ENCODE peak calls at places on chromosome 4, in eight cellular contexts. J is PC-3, E is GM23248, H is H9, I is colonic mucosa, G is IMR-90, V is neural progenitor cell, W is SK-N-SH. P is an unnamed sample.

GRCh38 chr4:8696369-8697127 is 104.0 kb downstream of the CPZ start:
- DNase-seq in W (no peak), E (no peak), H (peak; percentile 22), G (no peak), J (no peak), V (no peak), I (no peak), P (no peak)

GRCh38 chr4:71333960-71334951 is 4.6 kb upstream of the SLC4A4 start:
- DNase-seq in I (no peak), W (no peak), V (no peak), H (no peak), E (peak; percentile 71), J (peak; percentile 60), G (peak; percentile 66), P (no peak)

GRCh38 chr4:75598390-75598789 is 31.9 kb downstream of the CDKL2 start:
- DNase-seq in V (no peak), J (peak; percentile 8), W (no peak), H (no peak), E (peak; percentile 58), G (peak; percentile 39), I (no peak), P (peak; percentile 98)

GRCh38 chr4:123304151-123305021 is 92.2 kb upstream of the SPRY1 start:
- DNase-seq in W (no peak), I (no peak), V (peak; percentile 94), E (no peak), H (peak; percentile 89), J (no peak), G (no peak), P (no peak)

GRCh38 chr4:73603854-73604584 is 16.2 kb downstream of the RASSF6 start:
- DNase-seq in W (no peak), G (peak; percentile 6), I (no peak), E (no peak), J (no peak), H (no peak), V (no peak), P (no peak)

GRCh38 chr4:182192511-182193181 is 50.6 kb upstream of the TENM3 start:
- DNase-seq in H (no peak), I (no peak), J (no peak), V (no peak), G (peak; percentile 66), E (no peak), W (no peak), P (no peak)

GRCh38 chr4:56468097-56468422 is 643 bp downstream of the SRP72 start:
- DNase-seq in J (peak; percentile 63), W (peak; percentile 60), G (peak; percentile 35), V (peak; percentile 51), H (no peak), E (peak; percentile 73), I (peak; percentile 68), P (peak; percentile 56)

GRCh38 chr4:128501239-128501638 is 213.6 kb upstream of the PGRMC2 start:
- DNase-seq in G (no peak), H (no peak), I (no peak), J (peak; percentile 44), E (no peak), W (no peak), V (no peak), P (no peak)

GRCh38 chr4:41994461-41994860 is 4.1 kb downstream of the SLC30A9 start:
- DNase-seq in I (no peak), W (no peak), J (no peak), G (no peak), V (no peak), H (no peak), E (peak; percentile 4), P (no peak)

GRCh38 chr4:16682996-16683395 is 215.4 kb downstream of the LDB2 start:
- DNase-seq in E (no peak), H (no peak), G (peak; percentile 54), W (no peak), I (no peak), V (no peak), J (no peak), P (no peak)

GRCh38 chr4:38109370-38109769 is 149.2 kb downstream of the PTTG2 start:
- DNase-seq in J (no peak), G (no peak), W (no peak), I (no peak), E (no peak), H (no peak), V (no peak), P (no peak)

GRCh38 chr4:89307446-89308160 is at the start of gene GPRIN3:
- DNase-seq in E (peak; percentile 70), G (no peak), J (no peak), H (peak; percentile 79), V (peak; percentile 75), W (peak; percentile 86), I (peak; percentile 75), P (peak; percentile 65)

GRCh38 chr4:85861064-85861767 is 386.3 kb downstream of the ARHGAP24 start:
- DNase-seq in V (no peak), H (no peak), J (peak; percentile 19), W (no peak), I (peak; percentile 38), E (no peak), G (peak; percentile 15), P (no peak)

GRCh38 chr4:165873298-165874071 is 448 bp downstream of the TLL1 start:
- DNase-seq in V (peak; percentile 78), J (peak; percentile 44), H (peak; percentile 48), G (no peak), E (peak; percentile 34), I (peak; percentile 18), W (peak; percentile 77), P (peak; percentile 57)

GRCh38 chr4:108072300-108072699 is 82.6 kb downstream of the HADH start:
- DNase-seq in V (no peak), E (no peak), H (no peak), I (peak; percentile 49), G (no peak), W (no peak), J (peak; percentile 4), P (peak; percentile 82)

GRCh38 chr4:20252656-20253271 is 1.1 kb downstream of the SLIT2 start:
- DNase-seq in I (no peak), V (peak; percentile 64), G (peak; percentile 39), E (peak; percentile 67), W (peak; percentile 55), J (peak; percentile 30), H (peak; percentile 53), P (peak; percentile 27)

GRCh38 chr4:153728151-153728550 is 31.7 kb downstream of the RNF175 start:
- DNase-seq in H (no peak), V (no peak), W (no peak), I (no peak), J (no peak), E (no peak), G (no peak), P (no peak)

GRCh38 chr4:101355246-101355645 is 7.9 kb upstream of the PPP3CA start:
- DNase-seq in V (no peak), E (no peak), I (no peak), G (no peak), J (no peak), H (no peak), W (no peak), P (peak; percentile 60)
- H3K27ac ChIP-seq in V (no peak overlapping the region), E (no peak overlapping the region), I (no peak overlapping the region), G (no peak overlapping the region), J (peak overlapping the region; percentile 97), H (no peak overlapping the region), W (no peak overlapping the region), P (peak overlapping the region; percentile 59)

DNA sequence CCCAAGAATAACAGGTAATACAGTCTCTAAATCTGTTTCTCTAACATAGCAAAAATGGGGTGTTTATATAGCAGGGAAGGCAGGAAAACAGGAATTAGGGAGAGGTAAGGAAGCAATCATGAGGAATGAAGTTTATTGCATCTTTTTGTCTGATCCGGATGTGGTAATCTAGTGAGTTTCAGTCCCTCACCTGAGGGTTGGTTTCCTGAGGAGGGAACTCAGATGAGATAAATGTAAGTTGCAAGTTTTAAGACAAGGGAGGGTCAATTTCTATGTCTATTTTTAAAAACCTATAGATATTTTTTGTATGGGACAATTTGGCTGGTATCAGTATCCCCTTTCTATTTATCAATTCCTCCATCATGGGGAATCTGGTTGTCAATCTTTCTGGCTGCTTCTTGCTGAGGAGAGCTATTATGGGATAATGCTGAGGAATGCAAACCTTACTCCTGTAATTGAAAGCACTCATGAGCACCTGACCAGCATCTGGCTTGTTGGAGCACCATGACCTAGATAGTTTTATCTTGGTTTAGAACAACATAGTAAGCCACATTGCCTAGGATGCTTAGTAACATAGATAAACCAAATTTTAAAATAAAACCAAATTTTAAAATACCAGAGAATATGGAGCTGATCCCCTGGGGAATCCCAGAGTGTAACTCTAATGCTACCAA is 130.1 kb downstream of the ADAM29 start:
- DNase-seq in G (no peak), H (no peak), E (no peak), J (no peak), I (no peak), V (no peak), W (no peak), P (peak; percentile 69)
- H3K9ac ChIP-seq in G (no peak overlapping the region), H (no peak overlapping the region), E (no peak overlapping the region), J (no peak overlapping the region), I (no peak overlapping the region), V (no peak overlapping the region), W (no peak overlapping the region), P (no peak overlapping the region)

GRCh38 chr4:171031338-171031737 is 781.9 kb upstream of the GALNTL6 start:
- DNase-seq in V (no peak), W (no peak), G (no peak), E (no peak), H (no peak), J (no peak), I (no peak), P (no peak)

DNA sequence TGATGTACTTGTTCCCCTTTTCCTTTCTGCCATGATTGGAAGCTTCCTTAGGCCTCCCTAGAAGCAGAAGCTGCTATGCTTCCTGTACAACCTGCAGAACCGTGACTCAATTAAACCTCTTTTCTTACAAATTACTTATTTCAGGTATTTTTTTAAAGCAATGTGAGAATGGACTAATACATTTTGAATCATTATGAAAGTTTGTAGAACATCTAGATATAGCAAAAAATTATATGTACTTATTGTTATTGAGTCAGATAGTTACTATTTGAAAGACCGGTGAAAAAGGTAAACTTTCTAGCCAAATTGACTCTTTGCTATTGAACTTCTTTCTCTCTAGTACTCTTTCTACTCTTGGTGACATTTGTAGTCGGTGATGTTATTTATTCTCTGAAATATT is 777.3 kb upstream of the GALNTL6 start:
- DNase-seq in E (no peak), G (no peak), I (no peak), W (no peak), H (no peak), J (no peak), V (no peak), P (no peak)
- H3K4me1 ChIP-seq in E (no peaks in the 10 kb centered on the region), G (no peaks in the 10 kb centered on the region), I (no peaks in the 10 kb centered on the region), W (no peaks in the 10 kb centered on the region), H (no peaks in the 10 kb centered on the region), J (no peaks in the 10 kb centered on the region), V (no peaks in the 10 kb centered on the region), P (no peaks in the 10 kb centered on the region)

DNA sequence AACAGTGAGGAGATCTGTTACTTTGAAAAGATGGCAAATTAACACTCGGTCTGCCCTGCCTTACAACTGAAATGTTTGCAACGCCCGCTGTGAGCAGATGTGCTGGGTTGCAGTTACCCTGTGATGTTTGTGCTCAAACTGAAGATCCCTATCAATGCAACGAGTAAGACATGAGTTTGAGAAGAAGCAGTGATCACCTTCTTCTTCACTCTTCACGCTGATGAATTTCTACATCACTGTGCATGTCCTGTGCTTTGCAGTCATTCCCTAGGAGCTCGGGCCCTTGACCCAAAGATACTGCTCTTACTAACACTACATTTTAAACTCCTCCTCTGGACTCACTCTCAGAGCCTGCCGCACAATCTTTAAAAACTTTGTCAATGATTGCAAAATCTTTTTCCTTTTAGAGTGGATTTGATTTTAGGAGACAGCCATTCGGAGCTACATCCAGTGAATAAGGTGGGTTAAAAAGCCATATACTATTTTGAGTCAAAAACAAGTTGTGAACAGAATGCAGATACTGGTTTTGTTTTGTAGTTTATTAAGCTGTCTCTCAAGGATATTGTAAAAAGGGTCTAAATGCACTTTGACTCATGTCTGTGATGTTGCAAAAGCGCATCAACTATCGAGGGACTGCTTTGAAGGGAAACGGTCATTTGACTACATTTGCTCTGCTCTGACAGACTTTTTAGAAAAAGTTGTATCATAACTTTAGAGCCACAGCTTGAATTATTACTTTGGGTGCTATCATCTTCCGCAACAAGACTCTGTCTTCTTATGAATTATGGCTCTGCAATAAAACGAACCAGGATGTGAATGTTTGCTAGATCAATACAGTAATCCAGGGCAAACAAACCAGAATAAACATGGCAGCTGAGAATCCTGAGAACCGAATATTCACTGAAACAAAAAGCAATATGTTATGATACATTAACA is 5.7 kb upstream of the RHOH start:
- DNase-seq in J (peak; percentile 78), I (peak; percentile 22), V (no peak), W (no peak), H (no peak), G (no peak), E (no peak), P (peak; percentile 57)
- H3K27ac ChIP-seq in J (peak overlapping the region; percentile 94), I (peak overlapping the region; percentile 14), V (no peak overlapping the region), W (no peak overlapping the region), H (no peak overlapping the region), G (no peak overlapping the region), E (no peak overlapping the region), P (peak overlapping the region; percentile 97)